ENCODE peak calls at places on chromosomes 12 and 14, in eight cellular contexts. K is K562, D is HCT116, C is GM12878, J is HepG2, Z is H1, W is SK-N-SH, T is endothelial cell of umbilical vein. L is an unnamed sample.

GRCh38 chr12:57810450-57810849 is 8.1 kb downstream of the AVIL start:
- DNase-seq in W (no peak), Z (no peak), D (peak; percentile 34), C (no peak), J (no peak), K (peak; percentile 81), T (no peak), L (no peak)

GRCh38 chr12:39441963-39442894 is 691 bp downstream of the KIF21A start:
- DNase-seq in Z (peak; percentile 66), T (peak; percentile 46), D (no peak), K (peak; percentile 73), W (peak; percentile 57), C (no peak), J (peak; percentile 39), L (peak; percentile 37)

GRCh38 chr12:126966498-126966897 is 1300.5 kb upstream of the TMEM132C start:
- DNase-seq in K (no peak), D (no peak), T (no peak), C (no peak), Z (no peak), W (no peak), J (no peak), L (no peak)

GRCh38 chr14:22268875-22269274 is 320.1 kb downstream of the DAD1 start:
- DNase-seq in D (no peak), Z (no peak), C (no peak), W (no peak), T (no peak), K (peak; percentile 10), J (no peak), L (no peak)

GRCh38 chr12:12900786-12901157 is 9.4 kb downstream of the GPRC5A start:
- DNase-seq in K (no peak), Z (no peak), C (no peak), W (no peak), D (no peak), J (no peak), T (no peak), L (no peak)

GRCh38 chr12:42611571-42612257 is 22.2 kb upstream of the PRICKLE1 start:
- DNase-seq in T (peak; percentile 48), W (no peak), K (no peak), C (no peak), Z (no peak), D (no peak), J (no peak), L (no peak)

GRCh38 chr14:73591690-73592448 is at the start of gene ACOT4:
- DNase-seq in K (no peak), W (peak; percentile 77), J (no peak), D (no peak), Z (peak; percentile 54), C (no peak), T (no peak), L (peak; percentile 73)

GRCh38 chr12:45789025-45789424 is 59.5 kb downstream of the ARID2 start:
- DNase-seq in D (no peak), K (no peak), J (no peak), W (peak; percentile 6), C (no peak), Z (no peak), T (no peak), L (no peak)

GRCh38 chr14:34604990-34605389 is 25.0 kb downstream of the SNX6 start:
- DNase-seq in D (no peak), W (no peak), Z (no peak), T (peak; percentile 22), J (no peak), K (no peak), C (no peak), L (no peak)

GRCh38 chr12:30955214-30955613 is 28.7 kb downstream of the TSPAN11 start:
- DNase-seq in J (no peak), W (no peak), Z (no peak), T (no peak), C (no peak), K (no peak), D (no peak), L (no peak)

GRCh38 chr12:95397566-95397965 is 76.4 kb upstream of the METAP2 start:
- DNase-seq in T (no peak), W (no peak), J (no peak), K (no peak), Z (no peak), C (no peak), D (no peak), L (no peak)

GRCh38 chr12:22256076-22256475 is 78.4 kb downstream of the ST8SIA1 start:
- DNase-seq in K (no peak), W (no peak), D (no peak), C (no peak), J (no peak), Z (no peak), T (no peak), L (no peak)

GRCh38 chr12:92717202-92717601 is 14.4 kb downstream of the PLEKHG7 start:
- DNase-seq in T (peak; percentile 64), Z (no peak), W (peak; percentile 4), C (no peak), K (peak; percentile 28), D (peak; percentile 13), J (no peak), L (peak; percentile 74)

GRCh38 chr14:49297102-49297501 is 289.1 kb downstream of the RPS29 start:
- DNase-seq in W (no peak), K (no peak), C (no peak), D (no peak), T (no peak), J (no peak), Z (no peak), L (no peak)

GRCh38 chr14:80624581-80624980 is 317.0 kb downstream of the CEP128 start:
- DNase-seq in W (no peak), J (no peak), T (no peak), Z (no peak), C (no peak), D (no peak), K (no peak), L (no peak)

GRCh38 chr14:72515779-72516770 is 377.8 kb downstream of the DPF3 start:
- DNase-seq in Z (no peak), C (no peak), W (no peak), D (no peak), T (peak; percentile 59), J (no peak), K (no peak), L (peak; percentile 11)

GRCh38 chr12:12705833-12706520 is 10.0 kb upstream of the GPR19 start:
- DNase-seq in T (peak; percentile 13), Z (no peak), K (no peak), J (no peak), C (no peak), D (no peak), W (no peak), L (no peak)

GRCh38 chr12:23055004-23055403 is 430.0 kb downstream of the ETNK1 start:
- DNase-seq in T (peak; percentile 4), C (no peak), Z (peak; percentile 71), W (no peak), D (peak; percentile 8), J (peak; percentile 24), K (peak; percentile 26), L (peak; percentile 80)

GRCh38 chr14:68780358-68781160 is 12.3 kb downstream of the ZFP36L1 start:
- DNase-seq in W (no peak), K (peak; percentile 82), T (peak; percentile 57), J (no peak), C (no peak), D (no peak), Z (no peak), L (no peak)

GRCh38 chr12:9064815-9065606 is 50.7 kb downstream of the A2M start:
- DNase-seq in D (peak; percentile 71), T (peak; percentile 52), J (peak; percentile 77), C (no peak), K (no peak), W (peak; percentile 59), Z (peak; percentile 85), L (peak; percentile 89)
- H2AFZ ChIP-seq in D (peak overlapping the region; percentile 87), T (peak overlapping the region; percentile 90), J (no peak overlapping the region), C (no peak overlapping the region), K (no peak overlapping the region), W (peak overlapping the region; percentile 59), Z (peak overlapping the region; percentile 90), L (peak overlapping the region; percentile 97)

GRCh38 chr14:55752580-55753365 is 172.8 kb downstream of the KTN1 start:
- DNase-seq in C (no peak), W (no peak), T (peak; percentile 93), Z (no peak), J (no peak), K (no peak), D (no peak), L (peak; percentile 75)
- TF ChIP-seq POLR2AphosphoS5 in C (no peak), W (no peak), T (no peak), Z (no peak), J (no peak), K (no peak), D (no peak), L (no peak)

GRCh38 chr14:39176263-39177167 is 1.5 kb downstream of the PNN start:
- DNase-seq in T (no peak), W (no peak), Z (no peak), D (no peak), J (no peak), K (no peak), C (no peak), L (no peak)

GRCh38 chr14:39177168-39177545 is 2.1 kb downstream of the PNN start:
- DNase-seq in D (no peak), T (no peak), C (no peak), W (no peak), Z (no peak), J (no peak), K (no peak), L (no peak)

GRCh38 chr14:39173198-39173597 is 1.9 kb upstream of the PNN start:
- DNase-seq in W (no peak), Z (no peak), J (no peak), K (no peak), T (no peak), D (no peak), C (no peak), L (no peak)

GRCh38 chr14:39174560-39175444 is at the start of gene PNN:
- DNase-seq in K (peak; percentile 97), D (peak; percentile 99), T (peak; percentile 100), J (peak; percentile 100), Z (peak; percentile 91), W (peak; percentile 82), C (peak; percentile 99), L (peak; percentile 99)

GRCh38 chr14:39175445-39176262 is 600 bp downstream of the PNN start:
- DNase-seq in J (peak; percentile 66), T (no peak), C (no peak), Z (no peak), K (peak; percentile 47), D (no peak), W (peak; percentile 40), L (peak; percentile 60)
- H2AFZ ChIP-seq in J (no peak overlapping the region), T (peak overlapping the region; percentile 26), C (peak overlapping the region; percentile 63), Z (no peak overlapping the region), K (peak overlapping the region; percentile 71), D (no peak overlapping the region), W (no peak overlapping the region), L (no peak overlapping the region)

GRCh38 chr12:121424632-121424992 is 24.7 kb downstream of the RNF34 start:
- DNase-seq in Z (no peak), C (no peak), J (no peak), K (no peak), T (no peak), D (no peak), W (no peak), L (no peak)

GRCh38 chr12:121423253-121423652 is 23.3 kb downstream of the RNF34 start:
- DNase-seq in D (no peak), Z (no peak), T (no peak), C (no peak), W (no peak), K (no peak), J (no peak), L (no peak)

GRCh38 chr12:121423682-121424631 is 24.0 kb downstream of the RNF34 start:
- DNase-seq in K (no peak), J (no peak), W (no peak), D (no peak), C (no peak), Z (no peak), T (no peak), L (no peak)

GRCh38 chr12:121417847-121418246 is 17.9 kb downstream of the RNF34 start:
- DNase-seq in K (no peak), W (no peak), Z (no peak), J (no peak), T (no peak), C (no peak), D (no peak), L (no peak)

GRCh38 chr12:121420109-121420508 is 20.2 kb downstream of the RNF34 start:
- DNase-seq in K (no peak), T (no peak), W (no peak), C (no peak), Z (no peak), D (no peak), J (no peak), L (no peak)
- TF ChIP-seq POLR2AphosphoS5 in K (no peak), T (no peak), W (no peak), C (no peak), Z (no peak), D (no peak), J (no peak), L (no peak)

L was measured in GM23338.